ENCODE peak calls at places on chromosomes 2 and 18, in four cellular contexts. I is Peyer's patch, O is neuronal stem cell, T is HepG2. R is an unnamed sample. For H3K9me3, the result is how much of the 10 kb centered on the place peaks cover.

GRCh38 chr2:170744248-170745002 is 25.8 kb upstream of the ERICH2 start:
- DNase-seq in I (no peak), O (no peak), T (peak), R (peak)

GRCh38 chr18:63823516-63824219 is 48.5 kb downstream of the SERPINB7 start:
- DNase-seq in I (no peak), O (no peak), T (peak), R (peak)

GRCh38 chr2:46098606-46099005 is 198.6 kb upstream of the EPAS1 start:
- DNase-seq in I (no peak), O (no peak), T (peak), R (no peak)

GRCh38 chr2:39304200-39304599 is 60.4 kb upstream of the CDKL4 start:
- DNase-seq in I (no peak), O (no peak), T (no peak), R (no peak)

GRCh38 chr18:79522451-79523220 is 126.9 kb downstream of the NFATC1 start:
- DNase-seq in I (peak), O (no peak), T (no peak), R (peak)

GRCh38 chr18:21693322-21693721 is 11.3 kb downstream of the ABHD3 start:
- DNase-seq in I (no peak), O (no peak), T (no peak), R (no peak)

GRCh38 chr2:201795608-201796477 is 10.5 kb upstream of the CDK15 start:
- DNase-seq in I (no peak), O (peak), T (peak), R (peak)

GRCh38 chr2:128363991-128364390 is 45.3 kb upstream of the HS6ST1 start:
- DNase-seq in I (no peak), O (no peak), T (no peak), R (no peak)

GRCh38 chr2:68579689-68580088 is 63.7 kb upstream of the PROKR1 start:
- DNase-seq in I (no peak), O (no peak), T (no peak), R (no peak)

GRCh38 chr2:72142743-72143440 is 4.8 kb downstream of the CYP26B1 start:
- DNase-seq in I (peak), O (peak), T (no peak), R (peak)

GRCh38 chr2:151071382-151071781 is 190.3 kb downstream of the RBM43 start:
- DNase-seq in I (no peak), O (no peak), T (no peak), R (no peak)

GRCh38 chr2:6965071-6965795 is 48.0 kb downstream of the RNF144A start:
- DNase-seq in I (no peak), O (no peak), T (no peak), R (no peak)

GRCh38 chr18:3623769-3624545 is 174.0 kb downstream of the TGIF1 start:
- DNase-seq in I (no peak), O (peak), T (peak), R (peak)

GRCh38 chr2:8004250-8004681 is 677.6 kb upstream of the ID2 start:
- DNase-seq in I (no peak), O (no peak), T (no peak), R (peak)

GRCh38 chr2:202034249-202035088 is 814 bp downstream of the FZD7 start:
- DNase-seq in I (no peak), O (no peak), T (no peak), R (peak)

GRCh38 chr2:40240067-40240466 is 211.8 kb downstream of the SLC8A1 start:
- DNase-seq in I (no peak), O (no peak), T (no peak), R (peak)

GRCh38 chr2:172735646-172736418 is at the start of gene RAPGEF4:
- DNase-seq in I (no peak), O (peak), T (no peak), R (no peak)

GRCh38 chr2:74778381-74779371 is 55.3 kb upstream of the HK2 start:
- DNase-seq in I (no peak), O (peak), T (peak), R (no peak)

GRCh38 chr2:35204881-35205280 is 1150.7 kb upstream of the CRIM1 start:
- DNase-seq in I (no peak), O (no peak), T (no peak), R (no peak)

GRCh38 chr2:23637011-23637778 is 252.2 kb downstream of the KLHL29 start:
- DNase-seq in I (no peak), O (no peak), T (no peak), R (no peak)

GRCh38 chr2:121897335-121897970 is 142.0 kb downstream of the TSN start:
- DNase-seq in I (no peak), O (no peak), T (peak), R (peak)

GRCh38 chr2:8500124-8501054 is 181.5 kb upstream of the ID2 start:
- DNase-seq in I (no peak), O (no peak), T (peak), R (peak)

GRCh38 chr18:32637216-32637615 is 135.6 kb downstream of the KLHL14 start:
- DNase-seq in I (no peak), O (no peak), T (no peak), R (no peak)

GRCh38 chr2:39631715-39632114 is 34.0 kb upstream of the TMEM178A start:
- DNase-seq in I (no peak), O (no peak), T (no peak), R (no peak)

GRCh38 chr18:22346968-22347611 is 70.6 kb downstream of the CTAGE1 start:
- DNase-seq in I (no peak), O (peak), T (peak), R (peak)

GRCh38 chr18:25229080-25229479 is 122.9 kb downstream of the ZNF521 start:
- DNase-seq in I (no peak), O (no peak), T (no peak), R (no peak)

GRCh38 chr2:201827621-201828020 is 21.3 kb downstream of the CDK15 start:
- DNase-seq in I (no peak), O (no peak), T (no peak), R (no peak)

GRCh38 chr18:8380006-8380405 is 229.2 kb upstream of the RAB12 start:
- DNase-seq in I (no peak), O (no peak), T (no peak), R (no peak)

GRCh38 chr18:25262920-25263319 is 89.0 kb downstream of the ZNF521 start:
- DNase-seq in I (no peak), O (no peak), T (no peak), R (no peak)

GRCh38 chr2:103448416-103448815 is 686.6 kb downstream of the TMEM182 start:
- DNase-seq in I (no peak), O (no peak), T (no peak), R (peak)

GRCh38 chr2:216366777-216367465 is 5.4 kb downstream of the MARCHF4 start:
- DNase-seq in I (no peak), O (no peak), T (no peak), R (no peak)

GRCh38 chr2:236745420-236746210 is 176.0 kb downstream of the ACKR3 start:
- DNase-seq in I (no peak), O (no peak), T (peak), R (no peak)

GRCh38 chr2:218257390-218257981 is 3.3 kb upstream of the GPBAR1 start:
- DNase-seq in I (peak), O (no peak), T (no peak), R (peak)

GRCh38 chr2:189658281-189658680 is 3.0 kb upstream of the ASNSD1 start:
- DNase-seq in I (peak), O (no peak), T (no peak), R (peak)

GRCh38 chr2:20382965-20383800 is 32.5 kb upstream of the PUM2 start:
- DNase-seq in I (no peak), O (no peak), T (no peak), R (peak)

GRCh38 chr2:226168496-226169160 is 631.0 kb downstream of the IRS1 start:
- DNase-seq in I (no peak), O (no peak), T (peak), R (no peak)

GRCh38 chr2:226174390-226174789 is 625.2 kb downstream of the IRS1 start:
- DNase-seq in I (no peak), O (no peak), T (no peak), R (no peak)

GRCh38 chr2:226172939-226173338 is 626.7 kb downstream of the IRS1 start:
- DNase-seq in I (no peak), O (no peak), T (no peak), R (no peak)

GRCh38 chr2:226169751-226170581 is 629.7 kb downstream of the IRS1 start:
- DNase-seq in I (no peak), O (no peak), T (peak), R (no peak)

GRCh38 chr2:226172314-226172713 is 627.3 kb downstream of the IRS1 start:
- DNase-seq in I (no peak), O (no peak), T (no peak), R (no peak)
- H3K4me3 ChIP-seq in I (no peak), O (no peak), T (no peak), R (no peak)

GRCh38 chr2:239831272-239831731 is 193.8 kb downstream of the NDUFA10 start:
- DNase-seq in I (peak), O (peak), T (no peak), R (no peak)

GRCh38 chr2:239832101-239832994 is 192.8 kb downstream of the NDUFA10 start:
- DNase-seq in I (peak), O (no peak), T (no peak), R (no peak)

GRCh38 chr2:239830066-239830717 is 194.9 kb downstream of the NDUFA10 start:
- DNase-seq in I (peak), O (no peak), T (no peak), R (no peak)

GRCh38 chr2:239829326-239829725 is 195.8 kb downstream of the NDUFA10 start:
- DNase-seq in I (peak), O (no peak), T (no peak), R (no peak)

GRCh38 chr2:239830718-239831271 is 194.3 kb downstream of the NDUFA10 start:
- DNase-seq in I (peak), O (no peak), T (no peak), R (no peak)
- H3K9me3 ChIP-seq in I (under half), O (under half), T (under half), R (under half)

GRCh38 chr2:99922664-99923063 is 219.7 kb downstream of the AFF3 start:
- DNase-seq in I (no peak), O (no peak), T (no peak), R (no peak)

GRCh38 chr2:99921903-99922302 is 220.5 kb downstream of the AFF3 start:
- DNase-seq in I (no peak), O (no peak), T (no peak), R (no peak)

GRCh38 chr2:99926986-99927385 is 215.4 kb downstream of the AFF3 start:
- DNase-seq in I (no peak), O (no peak), T (no peak), R (no peak)

GRCh38 chr2:99928472-99929053 is 213.8 kb downstream of the AFF3 start:
- DNase-seq in I (peak), O (no peak), T (no peak), R (no peak)

DNA sequence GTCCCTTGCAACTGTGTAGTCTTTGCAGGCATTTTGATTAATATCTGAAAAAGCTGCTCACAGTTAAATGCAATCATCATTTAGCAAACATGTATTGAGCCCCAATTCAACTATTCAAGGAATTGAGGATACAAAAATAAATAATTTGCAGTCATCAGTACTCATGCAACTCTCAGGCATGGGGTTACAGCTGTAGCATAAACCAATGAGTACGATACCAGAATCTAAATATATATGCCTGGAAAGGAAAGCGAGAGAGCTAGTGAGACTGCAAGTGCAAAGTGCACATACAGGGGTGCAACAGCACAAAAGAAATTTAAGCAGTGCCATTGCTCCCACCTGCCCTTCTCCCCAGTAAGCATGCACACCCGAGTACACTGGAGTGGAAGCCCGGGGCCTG is 216.4 kb downstream of the AFF3 start:
- DNase-seq in I (no peak), O (no peak), T (no peak), R (no peak)
- H3K4me3 ChIP-seq in I (no peak), O (no peak), T (no peak), R (no peak)

GRCh38 chr2:13102340-13103063 is 385.8 kb downstream of the TRIB2 start:
- DNase-seq in I (no peak), O (no peak), T (no peak), R (no peak)
- H3K9me3 ChIP-seq in I (under half), O (under half), T (half or more), R (under half)

GRCh38 chr18:13613591-13614317 is 112.6 kb downstream of the FAM210A start:
- DNase-seq in I (peak), O (no peak), T (no peak), R (peak)
- H3K4me3 ChIP-seq in I (no peak), O (no peak), T (no peak), R (no peak)

GRCh38 chr2:2850218-2850850 is 519.3 kb upstream of the MYT1L start:
- DNase-seq in I (no peak), O (no peak), T (no peak), R (no peak)
- H3K9me3 ChIP-seq in I (under half), O (under half), T (under half), R (under half)

DNA sequence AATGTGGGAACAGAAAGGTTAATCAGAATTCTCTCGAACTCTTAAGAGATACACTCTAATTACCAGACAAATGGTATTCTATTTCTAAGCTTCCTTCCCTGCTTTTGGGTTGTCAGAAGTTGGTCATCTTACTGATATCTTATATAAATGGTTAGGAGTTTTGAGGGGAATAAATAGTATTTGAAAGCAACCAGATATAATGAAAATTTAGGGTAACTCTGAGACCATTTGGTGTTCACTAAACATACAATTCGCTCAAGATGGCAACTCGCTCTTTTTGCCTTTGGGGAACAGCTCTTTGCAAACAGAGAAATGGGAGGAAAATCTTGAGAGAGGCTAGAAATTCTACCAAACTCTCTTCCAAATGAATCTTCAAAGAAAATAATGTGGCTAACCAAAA is 250.8 kb downstream of the TCF4 start:
- DNase-seq in I (no peak), O (no peak), T (no peak), R (no peak)
- H3K4me3 ChIP-seq in I (no peak), O (no peak), T (no peak), R (no peak)

GRCh38 chr2:11305338-11305737 is 39.1 kb downstream of the ROCK2 start:
- DNase-seq in I (no peak), O (no peak), T (no peak), R (no peak)
- H3K9me3 ChIP-seq in I (under half), O (under half), T (under half), R (under half)

DNA sequence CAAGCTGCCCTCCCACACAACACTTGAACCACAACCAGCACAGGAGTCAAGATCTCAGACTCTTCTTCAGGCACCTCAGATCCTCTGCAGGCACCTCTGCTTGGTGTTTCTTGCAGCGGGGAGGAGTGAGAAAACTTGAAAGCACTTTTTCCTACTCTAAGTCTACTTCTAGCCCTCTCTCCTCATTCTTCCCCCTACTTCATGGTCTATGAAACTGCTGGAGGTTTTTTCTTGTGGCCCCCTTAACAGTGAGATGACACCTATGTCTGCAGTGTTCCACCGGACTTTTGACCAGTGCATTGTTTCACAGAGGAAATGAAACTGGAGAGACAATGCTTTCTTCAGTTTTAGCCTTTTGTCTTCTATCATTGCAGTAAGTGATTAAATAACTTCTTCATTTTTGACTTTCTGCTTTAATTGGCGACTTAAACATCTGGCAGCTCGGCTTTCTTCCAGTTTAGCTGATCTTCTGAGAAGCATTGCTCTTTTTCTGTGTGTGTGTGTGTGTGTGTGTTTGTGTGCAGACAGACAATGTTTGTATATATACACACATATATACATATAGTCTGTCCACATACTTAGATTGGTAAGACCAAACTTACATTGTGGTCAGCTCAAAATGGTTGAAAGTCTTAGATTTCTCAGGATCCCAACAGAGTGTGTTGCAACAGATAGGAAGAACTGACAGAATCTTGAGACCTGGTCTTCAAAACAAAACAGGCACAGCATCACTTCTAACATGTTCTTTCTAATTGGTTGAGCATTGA is 1474.0 kb upstream of the TMEFF2 start:
- DNase-seq in I (no peak), O (no peak), T (no peak), R (no peak)
- H3K4me3 ChIP-seq in I (no peak), O (no peak), T (no peak), R (no peak)

GRCh38 chr18:14916851-14917250 is 168.9 kb downstream of the ANKRD30B start:
- DNase-seq in I (no peak), O (no peak), T (no peak), R (no peak)

GRCh38 chr18:14916181-14916580 is 168.2 kb downstream of the ANKRD30B start:
- DNase-seq in I (no peak), O (no peak), T (no peak), R (no peak)

GRCh38 chr18:14914771-14915170 is 166.8 kb downstream of the ANKRD30B start:
- DNase-seq in I (no peak), O (no peak), T (no peak), R (no peak)

GRCh38 chr18:14919666-14920065 is 171.7 kb downstream of the ANKRD30B start:
- DNase-seq in I (no peak), O (no peak), T (peak), R (peak)

GRCh38 chr18:14917311-14917710 is 169.3 kb downstream of the ANKRD30B start:
- DNase-seq in I (no peak), O (no peak), T (no peak), R (no peak)
- H3K9me3 ChIP-seq in I (under half), O (under half), T (under half), R (under half)

R was measured in small intestine.